ENCODE peak calls at places on chromosomes 2 and 18, in nine cellular contexts. D is WTC11, P is SK-MEL-5, W is kidney, M is RKO, C is neuronal stem cell, L is T-helper 1 cell, S is activated T-cell treated with anti-CD3 and anti-CD28 coated beads for 24 hours, H is GM04504. B is an unnamed sample.

GRCh38 chr18:23872701-23873550 is 141.6 kb upstream of the TTC39C start:
- DNase-seq in D (no peak), P (no peak), W (peak), M (no peak), C (no peak), L (no peak), S (no peak), H (no peak), B (no peak)

GRCh38 chr18:3234457-3234856 is 13.1 kb upstream of the MYL12A start:
- DNase-seq in D (no peak), P (no peak), W (no peak), M (no peak), C (no peak), L (no peak), S (no peak), H (no peak), B (no peak)

GRCh38 chr2:239722760-239723448 is 302.2 kb downstream of the NDUFA10 start:
- DNase-seq in D (no peak), P (no peak), W (peak), M (no peak), C (no peak), L (no peak), S (no peak), H (no peak), B (no peak)

GRCh38 chr2:229296561-229296960 is 25.5 kb upstream of the PID1 start:
- DNase-seq in D (no peak), P (no peak), W (no peak), M (no peak), C (no peak), L (no peak), S (no peak), H (no peak), B (no peak)

GRCh38 chr2:216736326-216736725 is 41.0 kb upstream of the IGFBP5 start:
- DNase-seq in D (no peak), P (no peak), W (no peak), M (no peak), C (no peak), L (no peak), S (no peak), H (no peak), B (no peak)

GRCh38 chr18:31664101-31664500 is 20.3 kb downstream of the B4GALT6 start:
- DNase-seq in D (no peak), P (no peak), W (no peak), M (no peak), C (no peak), L (no peak), S (no peak), H (no peak), B (no peak)

GRCh38 chr2:41872646-41873045 is 175.2 kb upstream of the PKDCC start:
- DNase-seq in D (no peak), P (no peak), W (no peak), M (no peak), C (no peak), L (no peak), S (no peak), H (no peak), B (no peak)

GRCh38 chr2:237677951-237678481 is 50.6 kb downstream of the LRRFIP1 start:
- DNase-seq in D (no peak), P (no peak), W (no peak), M (no peak), C (no peak), L (no peak), S (no peak), H (no peak), B (no peak)

GRCh38 chr2:72980535-72981217 is 63.4 kb downstream of the EMX1 start:
- DNase-seq in D (no peak), P (no peak), W (peak), M (no peak), C (no peak), L (no peak), S (no peak), H (peak), B (no peak)